ENCODE peak calls at places on chromosome 19, in four cellular contexts. A is IMR-90, Z is endothelial cell of umbilical vein, I is K562. M is an unnamed sample.

GRCh38 chr19:37977391-37977790 is 70.4 kb downstream of the SIPA1L3 start:
- DNase-seq in A (no peak), Z (no peak), I (no peak), M (no peak)

GRCh38 chr19:53002479-53002878 is 11.2 kb upstream of the ERVV-1 start:
- DNase-seq in A (no peak), Z (no peak), I (no peak), M (no peak)

GRCh38 chr19:38120471-38121030 is 103.5 kb downstream of the DPF1 start:
- DNase-seq in A (no peak), Z (no peak), I (peak; percentile 31), M (no peak)

GRCh38 chr19:10568444-10568825 is 344 bp downstream of the CDKN2D start:
- DNase-seq in A (no peak), Z (no peak), I (no peak), M (no peak)

GRCh38 chr19:55626350-55626749 is 2.0 kb upstream of the ZNF784 start:
- DNase-seq in A (no peak), Z (no peak), I (no peak), M (no peak)

GRCh38 chr19:38699647-38700349 is 44.5 kb downstream of the CAPN12 start:
- DNase-seq in A (no peak), Z (peak; percentile 20), I (no peak), M (no peak)

GRCh38 chr19:1064661-1065605 is 2.0 kb upstream of the ARHGAP45 start:
- DNase-seq in A (peak; percentile 68), Z (peak; percentile 55), I (no peak), M (no peak)

GRCh38 chr19:12703056-12703455 is 6.6 kb upstream of the FBXW9 start:
- DNase-seq in A (peak; percentile 43), Z (peak; percentile 60), I (peak; percentile 84), M (no peak)

GRCh38 chr19:19321143-19321577 is 531 bp downstream of the MAU2 start:
- DNase-seq in A (no peak), Z (peak; percentile 30), I (peak; percentile 68), M (no peak)

GRCh38 chr19:1130801-1131717 is 27.3 kb downstream of the GPX4 start:
- DNase-seq in A (no peak), Z (peak; percentile 44), I (no peak), M (no peak)

GRCh38 chr19:53182202-53182601 is 11.0 kb downstream of the ZNF665 start:
- DNase-seq in A (peak; percentile 66), Z (no peak), I (no peak), M (no peak)

GRCh38 chr19:42693760-42694350 is 46.4 kb downstream of the PSG3 start:
- DNase-seq in A (peak; percentile 46), Z (no peak), I (peak; percentile 19), M (no peak)

GRCh38 chr19:19171821-19172532 is 1.9 kb upstream of the MEF2B start:
- DNase-seq in A (peak; percentile 78), Z (no peak), I (peak; percentile 35), M (no peak)

GRCh38 chr19:2478756-2479555 is 3.0 kb downstream of the GADD45B start:
- DNase-seq in A (peak; percentile 76), Z (peak; percentile 60), I (no peak), M (no peak)

GRCh38 chr19:29067831-29068230 is 145.1 kb downstream of the UQCRFS1 start:
- DNase-seq in A (no peak), Z (no peak), I (no peak), M (no peak)

GRCh38 chr19:11767633-11768133 is 883 bp downstream of the ZNF441 start:
- DNase-seq in A (peak; percentile 37), Z (peak; percentile 21), I (peak; percentile 35), M (no peak)

GRCh38 chr19:8641908-8642547 is 11.6 kb downstream of the NFILZ start:
- DNase-seq in A (peak; percentile 65), Z (peak; percentile 44), I (peak; percentile 53), M (no peak)

GRCh38 chr19:8476524-8476923 is 25.9 kb downstream of the PRAM1 start:
- DNase-seq in A (no peak), Z (no peak), I (no peak), M (no peak)

GRCh38 chr19:57016491-57016890 is 103.3 kb upstream of the USP29 start:
- DNase-seq in A (no peak), Z (no peak), I (no peak), M (no peak)

GRCh38 chr19:29835447-29835846 is 23.7 kb downstream of the CCNE1 start:
- DNase-seq in A (no peak), Z (no peak), I (no peak), M (no peak)

GRCh38 chr19:44553478-44554171 is 24.1 kb upstream of the CEACAM20 start:
- DNase-seq in A (no peak), Z (peak; percentile 29), I (peak; percentile 52), M (peak; percentile 88)

GRCh38 chr19:16376649-16377048 is 52.0 kb downstream of the KLF2 start:
- DNase-seq in A (no peak), Z (no peak), I (peak; percentile 40), M (no peak)

GRCh38 chr19:17245535-17245984 is at the start of gene NR2F6:
- DNase-seq in A (no peak), Z (no peak), I (peak; percentile 85), M (no peak)

GRCh38 chr19:29587518-29587986 is 18.5 kb upstream of the POP4 start:
- DNase-seq in A (peak; percentile 38), Z (no peak), I (no peak), M (no peak)

GRCh38 chr19:45765365-45766292 is 3.4 kb downstream of the SIX5 start:
- DNase-seq in A (no peak), Z (no peak), I (no peak), M (no peak)

GRCh38 chr19:10769533-10770491 is 51.9 kb downstream of the DNM2 start:
- DNase-seq in A (peak; percentile 26), Z (peak; percentile 53), I (peak; percentile 44), M (no peak)

GRCh38 chr19:18785179-18786124 is 5.7 kb downstream of the COMP start:
- DNase-seq in A (peak; percentile 22), Z (peak; percentile 34), I (peak; percentile 100), M (no peak)

GRCh38 chr19:32405431-32406160 is at the start of gene DPY19L3:
- DNase-seq in A (peak; percentile 91), Z (peak; percentile 93), I (peak; percentile 99), M (peak; percentile 53)

GRCh38 chr19:31648347-31648746 is 299.1 kb upstream of the TSHZ3 start:
- DNase-seq in A (peak; percentile 6), Z (no peak), I (no peak), M (no peak)

GRCh38 chr19:52734340-52734892 is 428 bp downstream of the ZNF611 start:
- DNase-seq in A (no peak), Z (no peak), I (peak; percentile 48), M (no peak)

GRCh38 chr19:10316229-10317044 is 622 bp upstream of the FDX2 start:
- DNase-seq in A (no peak), Z (no peak), I (no peak), M (no peak)

GRCh38 chr19:41997851-41998229 is 3.8 kb upstream of the ATP1A3 start:
- DNase-seq in A (no peak), Z (no peak), I (no peak), M (no peak)

GRCh38 chr19:2461751-2462634 is 5.2 kb upstream of the LMNB2 start:
- DNase-seq in A (peak; percentile 56), Z (peak; percentile 71), I (peak; percentile 41), M (no peak)

DNA sequence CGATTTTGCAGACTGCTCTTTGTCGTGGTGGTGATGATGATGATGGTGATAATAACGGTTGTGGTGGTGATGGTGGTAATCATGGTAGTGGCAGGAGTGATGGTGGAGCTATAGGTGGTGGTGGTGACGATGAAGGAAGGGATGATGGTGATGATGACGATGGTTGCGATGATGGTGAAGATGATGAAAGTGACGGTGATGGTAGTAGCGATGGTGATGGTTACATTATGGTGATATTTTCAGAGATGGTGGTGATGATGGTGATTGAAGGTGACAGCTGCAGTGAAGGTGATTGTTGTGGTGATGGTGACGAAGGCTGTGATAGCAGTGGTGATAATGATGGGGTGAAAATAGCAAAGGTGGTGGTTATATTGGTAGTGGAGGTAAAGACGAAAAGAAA is 2.1 kb upstream of the ADGRE3 start:
- DNase-seq in A (no peak), Z (no peak), I (no peak), M (no peak)
- H3K9me1 ChIP-seq in A (no peaks in the 10 kb centered on the region), Z (no peaks in the 10 kb centered on the region), I (no peaks in the 10 kb centered on the region), M (no peaks in the 10 kb centered on the region)

GRCh38 chr19:50358483-50359431 is 6.7 kb downstream of the NAPSA start:
- DNase-seq in A (peak; percentile 20), Z (peak; percentile 69), I (peak; percentile 95), M (no peak)
- H2AFZ ChIP-seq in A (peak overlapping the region; percentile 96), Z (peak overlapping the region; percentile 92), I (peak overlapping the region; percentile 94), M (no peak overlapping the region)

GRCh38 chr19:40363128-40363527 is 14.6 kb downstream of the PLD3 start:
- DNase-seq in A (no peak), Z (no peak), I (peak; percentile 28), M (no peak)
- H3K9me1 ChIP-seq in A (peaks cover 10% of the 10 kb centered on the region), Z (no peaks in the 10 kb centered on the region), I (no peaks in the 10 kb centered on the region), M (peaks cover 2% of the 10 kb centered on the region)

GRCh38 chr19:4539697-4540581 is at the start of gene LRG1:
- DNase-seq in A (no peak), Z (peak; percentile 30), I (peak; percentile 88), M (no peak)
- H2AFZ ChIP-seq in A (no peak within 1 kb of the TSS), Z (no peak within 1 kb of the TSS), I (peak within 1 kb of the TSS; percentile 94), M (peak within 1 kb of the TSS; percentile 34)

GRCh38 chr19:48591021-48591420 is 15.5 kb upstream of the SPACA4 start:
- DNase-seq in A (no peak), Z (no peak), I (no peak), M (no peak)
- H3K9me1 ChIP-seq in A (no peaks in the 10 kb centered on the region), Z (no peaks in the 10 kb centered on the region), I (no peaks in the 10 kb centered on the region), M (no peaks in the 10 kb centered on the region)

DNA sequence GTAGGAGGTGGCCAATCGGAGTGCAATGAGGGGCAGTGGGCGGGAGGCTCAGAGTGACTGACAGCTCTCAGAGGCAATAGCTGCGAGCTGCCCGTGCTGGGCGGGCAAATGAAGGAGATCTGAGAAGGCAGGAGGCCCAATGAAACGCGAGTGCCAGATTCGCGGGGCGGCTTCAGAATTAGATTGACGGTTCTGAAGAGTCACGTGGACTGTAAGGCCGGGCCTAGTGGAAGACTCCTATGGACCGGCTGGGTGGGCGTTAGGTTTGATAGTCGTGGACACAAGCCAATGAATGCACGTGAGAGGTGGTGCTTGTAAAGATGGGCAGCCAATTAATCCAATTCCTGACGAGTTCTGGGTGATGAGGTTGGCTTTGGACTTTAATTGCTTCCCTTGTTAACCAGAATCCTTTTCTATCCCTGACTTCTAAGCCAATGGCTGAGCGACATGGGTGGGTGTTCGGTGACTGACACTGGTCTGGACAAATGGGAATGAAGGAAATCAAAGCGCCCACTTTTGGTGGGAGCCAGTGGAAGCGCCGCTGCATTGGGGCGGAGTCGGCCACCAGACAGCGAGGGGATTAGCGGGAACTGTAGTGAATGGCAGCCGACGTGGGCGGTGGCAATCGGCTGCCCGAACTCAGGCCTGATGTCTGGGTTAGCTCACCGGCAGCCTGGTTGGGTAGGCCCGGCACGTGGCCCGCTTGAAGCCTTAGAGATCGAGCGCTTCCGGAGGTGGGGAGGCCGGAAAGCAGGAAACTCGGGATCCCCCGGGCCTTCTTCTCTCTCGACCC is 524 bp upstream of the KHSRP start:
- DNase-seq in A (peak; percentile 100), Z (peak; percentile 100), I (peak; percentile 90), M (peak; percentile 100)
- H2AFZ ChIP-seq in A (peak overlapping the region; percentile 95), Z (peak overlapping the region; percentile 67), I (peak overlapping the region; percentile 81), M (peak overlapping the region; percentile 74)

GRCh38 chr19:33767898-33768413 is 28.7 kb upstream of the KCTD15 start:
- DNase-seq in A (peak; percentile 32), Z (peak; percentile 24), I (peak; percentile 64), M (no peak)
- H3K9me1 ChIP-seq in A (no peaks in the 10 kb centered on the region), Z (no peaks in the 10 kb centered on the region), I (no peaks in the 10 kb centered on the region), M (no peaks in the 10 kb centered on the region)